ENCODE peak calls at places on chromosomes 2 and 18, in four cellular contexts. R, X, C and Z are unnamed samples.

GRCh38 chr2:47073641-47074040 is 81.5 kb downstream of the STPG4 start:
- DNase-seq in X (no peak), C (no peak), R (no peak), Z (no peak)

GRCh38 chr2:25368650-25369049 is 26.9 kb upstream of the DNMT3A start:
- DNase-seq in R (no peak), X (no peak), C (no peak), Z (no peak)

GRCh38 chr18:10926565-10927194 is 222.7 kb downstream of the PIEZO2 start:
- DNase-seq in C (no peak), R (peak), X (no peak), Z (no peak)

GRCh38 chr2:101729521-101730190 is 32.1 kb downstream of the MAP4K4 start:
- DNase-seq in C (no peak), R (no peak), X (no peak), Z (no peak)

GRCh38 chr2:240623531-240624010 is 1.7 kb upstream of the GPR35 start:
- DNase-seq in C (no peak), X (no peak), R (no peak), Z (no peak)

GRCh38 chr2:203685081-203685621 is 21.3 kb upstream of the CD28 start:
- DNase-seq in X (no peak), R (no peak), C (no peak), Z (no peak)

GRCh38 chr2:64311191-64311910 is 142.6 kb upstream of the LGALSL start:
- DNase-seq in R (no peak), C (no peak), X (no peak), Z (peak)

GRCh38 chr2:181805228-181806038 is 86.1 kb upstream of the ITPRID2 start:
- DNase-seq in C (no peak), R (peak), X (no peak), Z (no peak)

GRCh38 chr2:127398239-127398590 is 10.4 kb upstream of the MAP3K2 start:
- DNase-seq in X (peak), C (no peak), R (peak), Z (peak)

GRCh38 chr2:180715044-180715443 is 265.4 kb upstream of the UBE2E3 start:
- DNase-seq in C (no peak), R (no peak), X (no peak), Z (no peak)

GRCh38 chr2:191246820-191247380 is 1.7 kb downstream of the MYO1B start:
- DNase-seq in C (no peak), R (no peak), X (no peak), Z (no peak)

GRCh38 chr2:99159594-99159993 is 4.8 kb downstream of the LIPT1 start:
- DNase-seq in X (no peak), R (no peak), C (no peak), Z (no peak)

GRCh38 chr18:21703241-21703820 is 1.2 kb downstream of the ABHD3 start:
- DNase-seq in X (no peak), R (peak), C (no peak), Z (no peak)

GRCh38 chr2:106839849-106840595 is 45.9 kb downstream of the ST6GAL2 start:
- DNase-seq in R (peak), C (no peak), X (no peak), Z (peak)

GRCh38 chr2:15472133-15472532 is 89.0 kb downstream of the NBAS start:
- DNase-seq in X (no peak), R (no peak), C (no peak), Z (no peak)

GRCh38 chr2:66897676-66898280 is 462.9 kb downstream of the MEIS1 start:
- DNase-seq in X (no peak), R (no peak), C (no peak), Z (no peak)

GRCh38 chr18:63887424-63887823 is at the start of gene SERPINB2:
- DNase-seq in R (no peak), C (no peak), X (no peak), Z (no peak)

GRCh38 chr18:46477425-46478011 is 179.5 kb downstream of the LOXHD1 start:
- DNase-seq in X (no peak), C (no peak), R (no peak), Z (no peak)

GRCh38 chr2:21438949-21439348 is 315.2 kb downstream of the TDRD15 start:
- DNase-seq in R (peak), C (no peak), X (no peak), Z (no peak)

GRCh38 chr2:205731521-205731965 is 49.2 kb downstream of the NRP2 start:
- DNase-seq in X (no peak), R (no peak), C (no peak), Z (peak)

GRCh38 chr2:150204449-150204848 is 283.0 kb downstream of the RND3 start:
- DNase-seq in R (no peak), X (no peak), C (no peak), Z (no peak)

GRCh38 chr2:76998713-76999112 is 523.5 kb downstream of the LRRTM4 start:
- DNase-seq in X (no peak), R (no peak), C (no peak), Z (no peak)

GRCh38 chr2:85768713-85769112 is 14.9 kb downstream of the ATOH8 start:
- DNase-seq in C (no peak), X (no peak), R (peak), Z (no peak)

GRCh38 chr2:63814114-63814513 is 27.6 kb upstream of the UGP2 start:
- DNase-seq in C (no peak), R (no peak), X (no peak), Z (no peak)

GRCh38 chr2:173278794-173279527 is 75.7 kb upstream of the CDCA7 start:
- DNase-seq in C (no peak), R (no peak), X (no peak), Z (no peak)

GRCh38 chr2:62512385-62512784 is 6.4 kb upstream of the TMEM17 start:
- DNase-seq in R (no peak), C (no peak), X (no peak), Z (no peak)

GRCh38 chr2:48120759-48121242 is 214.5 kb upstream of the FBXO11 start:
- DNase-seq in R (peak), C (no peak), X (no peak), Z (no peak)

GRCh38 chr2:24418166-24418843 is 58.0 kb upstream of the ITSN2 start:
- DNase-seq in X (no peak), R (no peak), C (no peak), Z (no peak)

GRCh38 chr2:174771631-174772491 is 7.6 kb upstream of the CHRNA1 start:
- DNase-seq in X (peak), C (peak), R (peak), Z (peak)

GRCh38 chr2:159613515-159614336 is 2.6 kb downstream of the BAZ2B start:
- DNase-seq in X (no peak), C (no peak), R (peak), Z (no peak)

GRCh38 chr2:41038408-41038807 is 586.5 kb upstream of the SLC8A1 start:
- DNase-seq in X (no peak), R (no peak), C (no peak), Z (no peak)

GRCh38 chr2:70959851-70960832 is 18.3 kb upstream of the ANKRD53 start:
- DNase-seq in C (no peak), R (no peak), X (no peak), Z (no peak)

GRCh38 chr2:236646871-236647270 is 77.2 kb downstream of the ACKR3 start:
- DNase-seq in C (no peak), R (no peak), X (no peak), Z (no peak)
- TF ChIP-seq JUND in C (no peak), R (no peak), X (no peak), Z (no peak)

GRCh38 chr18:41643427-41643826 is 311.6 kb upstream of the PIK3C3 start:
- DNase-seq in X (no peak), C (no peak), R (no peak), Z (no peak)

GRCh38 chr18:41644466-41644865 is 310.6 kb upstream of the PIK3C3 start:
- DNase-seq in X (no peak), C (no peak), R (no peak), Z (no peak)

GRCh38 chr18:41647914-41648313 is 307.1 kb upstream of the PIK3C3 start:
- DNase-seq in X (no peak), C (no peak), R (no peak), Z (no peak)

GRCh38 chr18:41646915-41647314 is 308.1 kb upstream of the PIK3C3 start:
- DNase-seq in R (no peak), C (no peak), X (no peak), Z (no peak)

DNA sequence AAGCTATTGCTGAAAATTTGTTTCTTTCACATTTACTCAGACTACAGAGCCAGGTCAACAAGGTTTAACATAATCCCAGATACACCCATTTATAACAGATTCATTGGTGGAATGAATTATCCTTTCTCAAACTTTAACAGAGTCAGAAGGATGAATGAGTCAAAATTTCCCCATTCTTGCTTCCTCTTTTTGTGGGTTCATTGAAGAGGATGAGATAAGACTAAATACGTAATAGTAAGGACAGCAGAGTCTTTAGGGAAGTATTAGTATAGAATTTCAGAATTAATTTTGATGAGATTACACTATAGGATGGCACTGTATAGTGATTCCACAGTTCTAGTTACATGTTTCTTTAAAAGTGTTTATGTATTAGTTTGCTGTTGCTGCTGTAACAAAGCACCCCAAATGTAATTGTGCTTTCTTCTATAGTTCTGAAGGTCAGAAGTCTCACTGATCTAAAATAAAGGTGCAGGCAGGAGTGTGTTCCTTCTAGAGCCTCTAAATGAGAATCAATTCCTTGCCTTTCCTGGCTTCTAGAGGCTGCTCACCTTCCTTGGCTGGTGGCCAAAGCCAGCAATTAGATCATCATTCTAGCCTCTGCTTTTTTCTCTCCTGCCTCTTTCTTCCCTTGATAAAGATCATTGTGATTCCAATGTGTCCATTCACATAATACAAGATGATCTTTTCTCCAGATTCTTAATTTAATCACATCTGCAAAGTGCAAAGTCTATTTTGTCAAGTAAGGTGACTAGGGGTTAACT is 309.3 kb upstream of the PIK3C3 start:
- DNase-seq in R (no peak), C (no peak), X (no peak), Z (no peak)
- TF ChIP-seq JUND in R (no peak), C (no peak), X (no peak), Z (no peak)

DNA sequence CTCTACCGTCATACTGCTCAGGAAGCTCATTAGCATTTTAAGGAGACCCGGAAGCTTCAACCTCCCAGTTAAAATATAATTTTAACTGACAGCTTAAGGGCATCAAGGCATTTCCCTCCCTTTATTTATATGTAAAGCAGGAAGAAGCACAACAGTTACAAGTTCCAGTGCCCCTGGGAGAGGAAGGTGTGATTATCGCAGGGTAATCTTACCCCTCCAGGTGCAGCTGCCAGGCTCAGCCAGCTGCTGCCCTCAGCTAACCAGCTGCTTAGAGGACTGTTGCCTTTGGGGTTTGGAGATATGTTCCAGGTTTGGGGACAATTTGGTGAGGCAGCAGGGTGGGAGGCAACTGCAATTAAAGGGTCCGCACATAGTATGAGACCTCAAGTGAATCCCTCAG is 55.3 kb upstream of the SETBP1 start:
- DNase-seq in X (no peak), C (no peak), R (no peak), Z (no peak)
- TF ChIP-seq JUND in X (no peak), C (no peak), R (no peak), Z (no peak)

GRCh38 chr2:170148161-170148560 is 29.8 kb upstream of the MYO3B start:
- DNase-seq in X (no peak), C (no peak), R (no peak), Z (no peak)
- TF ChIP-seq JUND in X (no peak), C (no peak), R (no peak), Z (no peak)

GRCh38 chr2:68650645-68651044 is 7.3 kb downstream of the PROKR1 start:
- DNase-seq in X (no peak), C (no peak), R (no peak), Z (no peak)

GRCh38 chr2:68645523-68645922 is 2.1 kb downstream of the PROKR1 start:
- DNase-seq in X (no peak), R (no peak), C (no peak), Z (no peak)

GRCh38 chr2:68643011-68643873 is at the start of gene PROKR1:
- DNase-seq in C (no peak), X (no peak), R (peak), Z (no peak)

GRCh38 chr2:68643874-68644485 is 601 bp downstream of the PROKR1 start:
- DNase-seq in C (no peak), X (no peak), R (no peak), Z (no peak)

DNA sequence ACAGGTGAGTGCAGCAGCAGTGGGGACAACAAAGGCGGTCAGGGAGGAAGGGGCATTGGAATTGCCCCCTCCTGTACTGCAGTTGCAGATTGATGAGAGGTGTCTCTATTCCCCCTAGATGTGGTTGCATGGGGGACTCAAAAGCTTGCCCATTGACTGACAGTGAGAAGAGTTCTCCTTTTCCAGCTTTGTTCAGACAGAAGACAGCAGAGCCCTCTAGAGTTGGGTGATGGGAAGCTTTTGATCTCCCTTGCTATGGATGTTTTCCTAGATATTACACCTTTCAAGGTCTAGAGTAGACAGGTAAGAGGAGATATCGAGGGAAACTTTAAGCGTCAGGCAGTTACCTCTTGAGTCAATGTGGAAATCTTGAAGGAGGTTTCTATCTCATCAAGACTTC is 2.9 kb downstream of the PROKR1 start:
- DNase-seq in X (peak), R (peak), C (no peak), Z (peak)
- TF ChIP-seq JUND in X (no peak), R (no peak), C (no peak), Z (no peak)

GRCh38 chr18:48887905-48888531 is 62.7 kb downstream of the SMAD7 start:
- DNase-seq in C (no peak), R (no peak), X (no peak), Z (no peak)
- TF ChIP-seq JUND in C (no peak), R (no peak), X (no peak), Z (no peak)